ENCODE peak calls at places on chromosome 2, in nine cellular contexts. P is A549, K is upper lobe of right lung, J is HCT116, H is endothelial cell, Z is fibroblast of pulmonary artery, I is prostate gland, U is bronchial epithelial cell, Q is HFFc6. O is an unnamed sample.

GRCh38 chr2:3427272-3427671 is 47.8 kb downstream of the TRAPPC12 start:
- DNase-seq in H (no peak), I (no peak), P (no peak), Q (no peak), Z (no peak), U (no peak), J (no peak), K (no peak), O (no peak)

GRCh38 chr2:14720319-14720718 is 87.8 kb downstream of the LRATD1 start:
- DNase-seq in Z (no peak), U (peak), I (no peak), K (no peak), J (no peak), Q (no peak), H (no peak), P (no peak), O (no peak)

GRCh38 chr2:9377461-9378097 is 45.7 kb downstream of the ITGB1BP1 start:
- DNase-seq in K (peak), Q (no peak), P (no peak), U (no peak), H (no peak), I (no peak), Z (no peak), J (no peak), O (no peak)

GRCh38 chr2:13114391-13114790 is 397.7 kb downstream of the TRIB2 start:
- DNase-seq in K (no peak), I (no peak), U (peak), P (no peak), J (no peak), Q (no peak), Z (peak), H (no peak), O (no peak)

GRCh38 chr2:203280428-203281064 is 41.7 kb downstream of the CYP20A1 start:
- DNase-seq in J (peak), Q (peak), H (no peak), Z (peak), P (no peak), U (no peak), I (no peak), K (no peak), O (no peak)

GRCh38 chr2:241755166-241755565 is 20.7 kb downstream of the D2HGDH start:
- DNase-seq in H (no peak), Z (no peak), Q (no peak), P (no peak), K (no peak), I (no peak), J (no peak), U (no peak), O (no peak)

GRCh38 chr2:38750011-38750792 is 959 bp downstream of the SRSF7 start:
- DNase-seq in Q (no peak), I (peak), P (no peak), H (peak), J (no peak), K (peak), Z (peak), U (no peak), O (peak)

GRCh38 chr2:162085090-162085891 is 11.3 kb upstream of the DPP4 start:
- DNase-seq in U (peak), P (no peak), K (no peak), I (no peak), J (no peak), Q (peak), Z (peak), H (no peak), O (no peak)

GRCh38 chr2:240878341-240878936 is 9.8 kb downstream of the AGXT start:
- DNase-seq in I (no peak), Q (no peak), J (no peak), P (no peak), H (no peak), K (peak), Z (no peak), U (no peak), O (no peak)

GRCh38 chr2:55105456-55105855 is 55.2 kb upstream of the RTN4 start:
- DNase-seq in K (no peak), I (no peak), H (no peak), Q (no peak), P (no peak), U (no peak), Z (no peak), J (no peak), O (no peak)

GRCh38 chr2:40087434-40087833 is 308.4 kb upstream of the THUMPD2 start:
- DNase-seq in K (no peak), P (no peak), U (peak), H (no peak), J (no peak), Z (no peak), Q (peak), I (no peak), O (no peak)

GRCh38 chr2:121058852-121059558 is 226.0 kb downstream of the TFCP2L1 start:
- DNase-seq in Q (no peak), P (no peak), I (no peak), U (no peak), Z (no peak), J (no peak), K (no peak), H (no peak), O (no peak)

GRCh38 chr2:85430780-85431601 is 12.5 kb downstream of the SH2D6 start:
- DNase-seq in H (no peak), J (no peak), Z (no peak), I (no peak), K (no peak), U (no peak), Q (no peak), P (no peak), O (no peak)

GRCh38 chr2:207768168-207768890 is 1.4 kb downstream of the FZD5 start:
- DNase-seq in I (peak), Q (no peak), J (no peak), K (peak), U (no peak), H (peak), P (peak), Z (peak), O (peak)

GRCh38 chr2:85215074-85216050 is 82.2 kb downstream of the TCF7L1 start:
- DNase-seq in Z (peak), K (no peak), Q (peak), H (no peak), I (peak), P (no peak), J (no peak), U (no peak), O (no peak)

GRCh38 chr2:170156592-170156991 is 21.4 kb upstream of the MYO3B start:
- DNase-seq in P (no peak), Q (no peak), Z (no peak), H (no peak), I (no peak), J (no peak), K (no peak), U (no peak), O (no peak)

GRCh38 chr2:74440378-74441110 is 1.2 kb downstream of the RTKN start:
- DNase-seq in U (peak), I (peak), Z (peak), P (peak), K (peak), H (peak), Q (peak), J (peak), O (peak)

GRCh38 chr2:100580474-100581264 is 17.9 kb downstream of the PDCL3 start:
- DNase-seq in P (no peak), H (no peak), Q (no peak), I (no peak), K (peak), U (no peak), Z (peak), J (no peak), O (peak)

GRCh38 chr2:96320326-96321229 is 4.5 kb upstream of the ITPRIPL1 start:
- DNase-seq in J (no peak), H (no peak), Q (no peak), U (peak), P (no peak), I (no peak), Z (no peak), K (no peak), O (no peak)

GRCh38 chr2:10514287-10514686 is 66.2 kb upstream of the ODC1 start:
- DNase-seq in K (peak), Q (no peak), Z (no peak), U (peak), H (no peak), J (no peak), I (no peak), P (no peak), O (no peak)

GRCh38 chr2:17538022-17538843 is 2.3 kb upstream of the VSNL1 start:
- DNase-seq in U (peak), Q (no peak), K (no peak), Z (peak), H (peak), J (peak), I (no peak), P (no peak), O (peak)

GRCh38 chr2:17646096-17646554 is 105.6 kb downstream of the VSNL1 start:
- DNase-seq in P (peak), Z (peak), K (no peak), U (peak), J (peak), I (peak), H (peak), Q (peak), O (peak)

GRCh38 chr2:455046-455705 is 167.3 kb upstream of the ALKAL2 start:
- DNase-seq in Q (no peak), K (no peak), U (no peak), J (no peak), P (no peak), Z (no peak), I (no peak), H (no peak), O (no peak)
- TF ChIP-seq CTCF in Q (no peak), K (no peak), U (no peak), J (no peak), P (no peak), Z (no peak), I (no peak), H (no peak), O (no peak)

DNA sequence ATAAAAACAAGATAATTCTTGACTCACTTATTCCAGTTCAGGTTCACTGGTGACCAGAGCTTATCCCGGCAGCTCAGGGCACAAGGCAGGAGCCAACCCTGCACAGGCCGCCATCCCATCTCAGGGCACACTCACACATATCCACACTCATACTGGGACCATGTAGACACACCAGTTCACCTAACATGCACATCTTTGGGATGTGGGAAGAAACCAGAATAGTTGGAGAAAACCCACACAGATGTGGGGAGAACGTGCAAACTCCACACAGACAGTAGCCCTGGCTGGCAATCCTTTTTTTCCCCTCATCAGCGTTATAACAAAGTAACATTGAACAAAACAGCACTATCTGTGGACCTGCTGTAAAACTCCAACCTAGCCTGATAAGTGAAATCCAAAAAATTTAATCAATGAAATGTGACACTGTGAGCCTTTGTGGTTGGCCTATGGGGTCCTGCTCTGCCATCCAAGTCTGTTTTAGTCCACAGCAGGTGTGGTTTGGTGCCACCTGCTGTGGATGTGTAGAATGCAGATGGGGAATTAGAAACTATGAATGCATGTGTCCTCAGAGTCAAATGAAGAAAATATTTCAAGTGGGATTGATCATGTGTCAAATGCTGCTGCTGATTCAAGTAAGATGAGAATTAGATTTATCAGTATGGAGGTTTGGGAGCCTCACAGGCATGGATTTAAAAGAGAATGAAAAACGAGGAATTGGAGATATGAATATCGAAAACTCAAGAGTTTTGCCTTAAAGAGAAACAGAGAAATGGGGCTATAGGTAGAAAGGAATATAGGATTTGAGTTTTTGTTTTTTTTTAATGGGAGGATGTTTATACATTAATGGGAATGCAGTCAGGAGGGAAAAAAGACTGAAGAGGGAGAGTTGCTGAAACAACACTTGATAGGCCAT is 47.0 kb downstream of the UGP2 start:
- DNase-seq in Q (peak), Z (peak), P (peak), I (peak), K (no peak), H (peak), J (peak), U (peak), O (peak)
- TF ChIP-seq CTCF in Q (peak), Z (peak), P (peak), I (peak), K (peak), H (peak), J (peak), U (peak), O (peak)

GRCh38 chr2:95203911-95204310 is 3.4 kb upstream of the ZNF892 start:
- DNase-seq in Z (no peak), I (no peak), U (no peak), J (no peak), Q (no peak), K (no peak), P (no peak), H (no peak), O (no peak)

GRCh38 chr2:95208101-95208500 is 780 bp downstream of the ZNF892 start:
- DNase-seq in J (no peak), I (no peak), Q (no peak), H (no peak), K (no peak), P (no peak), U (peak), Z (peak), O (no peak)

GRCh38 chr2:95206086-95206485 is 1.2 kb upstream of the ZNF892 start:
- DNase-seq in P (no peak), H (no peak), Q (no peak), Z (no peak), U (no peak), J (no peak), K (no peak), I (no peak), O (no peak)

GRCh38 chr2:95204396-95204795 is 2.9 kb upstream of the ZNF892 start:
- DNase-seq in Q (no peak), J (no peak), I (no peak), U (peak), P (no peak), Z (no peak), H (no peak), K (no peak), O (no peak)

GRCh38 chr2:95207111-95207961 is at the start of gene ZNF892:
- DNase-seq in J (peak), P (peak), K (peak), I (peak), Q (peak), H (peak), Z (peak), U (peak), O (peak)
- TF ChIP-seq CTCF in J (peak), P (peak), K (peak), I (peak), Q (peak), H (no peak), Z (peak), U (peak), O (peak)

GRCh38 chr2:167294031-167294774 is 405.9 kb downstream of the XIRP2 start:
- DNase-seq in P (no peak), J (no peak), Z (peak), Q (no peak), I (no peak), H (peak), U (peak), K (peak), O (no peak)
- TF ChIP-seq CTCF in P (no peak), J (no peak), Z (no peak), Q (no peak), I (no peak), H (no peak), U (no peak), K (no peak), O (no peak)

DNA sequence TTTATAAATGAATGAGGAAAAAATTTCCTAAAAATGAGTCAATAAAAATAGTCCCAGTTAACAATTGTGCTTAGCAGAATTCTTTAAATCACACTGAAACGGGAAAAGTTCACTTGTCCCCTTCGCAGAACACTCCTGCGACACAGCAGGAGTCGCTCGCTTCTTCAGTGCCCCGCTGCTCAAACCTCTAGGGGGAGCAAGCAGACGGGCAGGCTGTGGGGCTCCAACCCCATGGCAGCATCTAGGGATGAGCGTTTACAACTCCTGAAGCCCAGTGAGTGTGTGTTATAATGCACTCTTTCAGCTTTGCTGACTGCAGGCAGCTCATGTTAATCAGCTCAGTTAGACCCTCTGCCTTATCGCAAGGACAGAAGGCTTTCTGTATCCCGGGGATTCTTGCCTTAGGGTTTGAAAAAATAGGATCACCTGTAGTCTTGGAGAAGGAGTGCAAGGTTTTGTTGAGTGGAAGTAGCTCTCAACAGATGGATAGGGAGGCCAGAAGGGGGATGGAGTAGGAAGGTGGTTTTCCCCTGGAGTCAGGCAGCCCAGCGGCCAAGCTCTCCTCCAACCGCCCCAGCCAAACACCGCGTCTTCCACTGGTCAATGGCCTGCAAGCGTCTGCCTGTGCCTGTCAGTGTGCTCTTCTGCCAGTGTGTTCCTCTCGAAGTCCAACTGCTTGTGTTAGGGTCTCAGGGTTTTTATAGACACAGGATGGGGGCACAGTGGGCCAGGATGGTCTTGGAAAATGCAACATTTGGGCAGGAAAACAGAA is 1977.7 kb upstream of the LRRTM1 start:
- DNase-seq in Z (no peak), J (no peak), Q (no peak), U (no peak), P (no peak), H (peak), K (no peak), I (no peak), O (no peak)
- TF ChIP-seq CTCF in Z (no peak), J (peak), Q (no peak), U (no peak), P (no peak), H (no peak), K (no peak), I (no peak), O (no peak)

GRCh38 chr2:6924101-6924917 is 7.1 kb downstream of the RNF144A start:
- DNase-seq in J (no peak), H (no peak), Z (no peak), Q (no peak), K (no peak), U (no peak), P (no peak), I (no peak), O (no peak)

GRCh38 chr2:6923319-6923718 is 6.1 kb downstream of the RNF144A start:
- DNase-seq in U (no peak), H (no peak), Z (no peak), J (no peak), I (no peak), Q (no peak), P (no peak), K (no peak), O (no peak)

GRCh38 chr2:6919912-6920905 is 3.0 kb downstream of the RNF144A start:
- DNase-seq in P (no peak), U (no peak), J (no peak), H (no peak), Z (no peak), I (no peak), K (no peak), Q (no peak), O (no peak)

GRCh38 chr2:6921321-6921922 is 4.2 kb downstream of the RNF144A start:
- DNase-seq in Q (no peak), I (no peak), H (no peak), P (no peak), Z (no peak), J (no peak), K (no peak), U (no peak), O (no peak)

GRCh38 chr2:6922201-6922656 is 5.0 kb downstream of the RNF144A start:
- DNase-seq in K (no peak), U (peak), Q (no peak), P (no peak), Z (no peak), J (no peak), I (no peak), H (no peak), O (no peak)
- TF ChIP-seq CTCF in K (peak), U (no peak), Q (no peak), P (no peak), Z (no peak), J (no peak), I (peak), H (no peak), O (no peak)

DNA sequence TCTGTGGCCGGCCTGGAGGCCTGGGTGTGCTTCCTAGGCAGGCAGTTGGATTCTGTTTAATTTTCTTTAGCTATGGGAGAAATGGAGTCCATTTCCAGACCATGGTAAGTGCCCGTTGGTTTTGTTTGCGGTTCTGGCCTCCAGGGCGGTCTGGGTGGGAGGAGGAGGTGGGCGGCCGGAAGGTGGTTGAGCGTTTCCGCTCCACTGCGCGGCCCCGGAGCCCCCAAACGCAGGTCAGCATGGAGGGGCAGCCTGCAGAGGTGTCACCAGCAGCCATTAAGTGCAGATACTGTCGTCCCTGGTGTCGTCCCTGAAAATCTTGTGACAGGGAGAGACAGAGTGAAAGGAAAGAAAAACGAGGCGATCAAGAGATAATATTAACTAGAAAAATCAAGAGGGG is 303.9 kb downstream of the GBX2 start:
- DNase-seq in Z (no peak), H (no peak), Q (no peak), I (no peak), J (no peak), K (no peak), P (no peak), U (no peak), O (no peak)
- TF ChIP-seq CTCF in Z (no peak), H (no peak), Q (no peak), I (no peak), J (no peak), K (no peak), P (no peak), U (no peak), O (no peak)

GRCh38 chr2:225288986-225289385 is 110.5 kb upstream of the NYAP2 start:
- DNase-seq in I (no peak), H (no peak), Z (no peak), J (no peak), Q (peak), U (peak), P (no peak), K (no peak), O (no peak)

GRCh38 chr2:225282858-225283693 is 116.4 kb upstream of the NYAP2 start:
- DNase-seq in J (peak), Q (peak), P (peak), K (no peak), U (peak), Z (peak), I (no peak), H (peak), O (peak)
- TF ChIP-seq CTCF in J (peak), Q (peak), P (peak), K (peak), U (peak), Z (peak), I (peak), H (peak), O (peak)

O was measured in GM20000.